ENCODE peak calls at places on chromosomes 13 and 19, in eight cellular contexts. One of them, this sample, is unnamed.

GRCh38 chr19:2282862-2283237 is 875 bp upstream of the PEAK3 start:
- DNase-seq in cardiac muscle cell: no peak
- DNase-seq in CD4-positive, alpha-beta T cell: no peak
- DNase-seq in left ventricle myocardium inferior: no peak
- DNase-seq in AG04450: no peak
- DNase-seq in colonic mucosa: no peak
- DNase-seq in BE2C: no peak
- DNase-seq in mammary epithelial cell: no peak
- DNase-seq in this sample: no peak

GRCh38 chr13:30526612-30527217 is 61.0 kb upstream of the HMGB1 start:
- DNase-seq in cardiac muscle cell: peak; percentile 41
- DNase-seq in CD4-positive, alpha-beta T cell: no peak
- DNase-seq in left ventricle myocardium inferior: peak; percentile 18
- DNase-seq in AG04450: no peak
- DNase-seq in colonic mucosa: no peak
- DNase-seq in BE2C: peak; percentile 29
- DNase-seq in mammary epithelial cell: no peak
- DNase-seq in this sample: no peak

GRCh38 chr13:110575322-110576069 is 14.0 kb upstream of the RAB20 start:
- DNase-seq in cardiac muscle cell: peak; percentile 33
- DNase-seq in CD4-positive, alpha-beta T cell: no peak
- DNase-seq in left ventricle myocardium inferior: peak; percentile 26
- DNase-seq in AG04450: no peak
- DNase-seq in colonic mucosa: no peak
- DNase-seq in BE2C: no peak
- DNase-seq in mammary epithelial cell: no peak
- DNase-seq in this sample: no peak

GRCh38 chr19:8662263-8662662 is 31.8 kb downstream of the NFILZ start:
- DNase-seq in cardiac muscle cell: no peak
- DNase-seq in CD4-positive, alpha-beta T cell: no peak
- DNase-seq in left ventricle myocardium inferior: no peak
- DNase-seq in AG04450: no peak
- DNase-seq in colonic mucosa: no peak
- DNase-seq in BE2C: no peak
- DNase-seq in mammary epithelial cell: no peak
- DNase-seq in this sample: no peak

GRCh38 chr19:35425682-35426081 is 22.4 kb upstream of the FFAR2 start:
- DNase-seq in cardiac muscle cell: no peak
- DNase-seq in CD4-positive, alpha-beta T cell: no peak
- DNase-seq in left ventricle myocardium inferior: no peak
- DNase-seq in AG04450: no peak
- DNase-seq in colonic mucosa: no peak
- DNase-seq in BE2C: no peak
- DNase-seq in mammary epithelial cell: no peak
- DNase-seq in this sample: no peak

GRCh38 chr13:33228645-33229445 is 56.7 kb downstream of the STARD13 start:
- DNase-seq in cardiac muscle cell: peak; percentile 67
- DNase-seq in CD4-positive, alpha-beta T cell: no peak
- DNase-seq in left ventricle myocardium inferior: no peak
- DNase-seq in AG04450: no peak
- DNase-seq in colonic mucosa: peak; percentile 38
- DNase-seq in BE2C: no peak
- DNase-seq in mammary epithelial cell: no peak
- DNase-seq in this sample: no peak

GRCh38 chr13:80251403-80251802 is 89.5 kb downstream of the SPRY2 start:
- DNase-seq in cardiac muscle cell: peak; percentile 60
- DNase-seq in CD4-positive, alpha-beta T cell: no peak
- DNase-seq in left ventricle myocardium inferior: no peak
- DNase-seq in AG04450: peak; percentile 4
- DNase-seq in colonic mucosa: no peak
- DNase-seq in BE2C: peak; percentile 37
- DNase-seq in mammary epithelial cell: peak; percentile 25
- DNase-seq in this sample: no peak

GRCh38 chr19:56547535-56547934 is 8.8 kb downstream of the ZFP28 start:
- DNase-seq in cardiac muscle cell: no peak
- DNase-seq in CD4-positive, alpha-beta T cell: no peak
- DNase-seq in left ventricle myocardium inferior: no peak
- DNase-seq in AG04450: no peak
- DNase-seq in colonic mucosa: no peak
- DNase-seq in BE2C: peak; percentile 22
- DNase-seq in mammary epithelial cell: no peak
- DNase-seq in this sample: no peak

GRCh38 chr19:53333071-53333465 is 481 bp upstream of the ZNF845 start:
- DNase-seq in cardiac muscle cell: no peak
- DNase-seq in CD4-positive, alpha-beta T cell: peak; percentile 4
- DNase-seq in left ventricle myocardium inferior: peak; percentile 38
- DNase-seq in AG04450: peak; percentile 4
- DNase-seq in colonic mucosa: no peak
- DNase-seq in BE2C: peak; percentile 32
- DNase-seq in mammary epithelial cell: no peak
- DNase-seq in this sample: no peak

GRCh38 chr13:114039471-114040141 is 65.7 kb upstream of the C13orf46 start:
- DNase-seq in cardiac muscle cell: no peak
- DNase-seq in CD4-positive, alpha-beta T cell: no peak
- DNase-seq in left ventricle myocardium inferior: no peak
- DNase-seq in AG04450: no peak
- DNase-seq in colonic mucosa: no peak
- DNase-seq in BE2C: no peak
- DNase-seq in mammary epithelial cell: no peak
- DNase-seq in this sample: no peak

GRCh38 chr13:107457686-107458085 is 757.6 kb downstream of the LIG4 start:
- DNase-seq in cardiac muscle cell: no peak
- DNase-seq in CD4-positive, alpha-beta T cell: no peak
- DNase-seq in left ventricle myocardium inferior: no peak
- DNase-seq in AG04450: no peak
- DNase-seq in colonic mucosa: no peak
- DNase-seq in BE2C: no peak
- DNase-seq in mammary epithelial cell: no peak
- DNase-seq in this sample: no peak

GRCh38 chr19:39212377-39212742 is 8.3 kb upstream of the SYCN start:
- DNase-seq in cardiac muscle cell: peak; percentile 18
- DNase-seq in CD4-positive, alpha-beta T cell: peak; percentile 49
- DNase-seq in left ventricle myocardium inferior: peak; percentile 24
- DNase-seq in AG04450: no peak
- DNase-seq in colonic mucosa: peak; percentile 43
- DNase-seq in BE2C: no peak
- DNase-seq in mammary epithelial cell: no peak
- DNase-seq in this sample: no peak

GRCh38 chr19:14058182-14059092 is 3.4 kb downstream of the PALM3 start:
- DNase-seq in cardiac muscle cell: no peak
- DNase-seq in CD4-positive, alpha-beta T cell: no peak
- DNase-seq in left ventricle myocardium inferior: no peak
- DNase-seq in AG04450: no peak
- DNase-seq in colonic mucosa: no peak
- DNase-seq in BE2C: no peak
- DNase-seq in mammary epithelial cell: no peak
- DNase-seq in this sample: no peak

GRCh38 chr19:53945441-53945840 is 17.3 kb upstream of the CACNG8 start:
- DNase-seq in cardiac muscle cell: peak; percentile 47
- DNase-seq in CD4-positive, alpha-beta T cell: no peak
- DNase-seq in left ventricle myocardium inferior: no peak
- DNase-seq in AG04450: no peak
- DNase-seq in colonic mucosa: no peak
- DNase-seq in BE2C: no peak
- DNase-seq in mammary epithelial cell: peak; percentile 5
- DNase-seq in this sample: no peak

GRCh38 chr19:46762245-46762890 is 16.1 kb upstream of the STRN4 start:
- DNase-seq in cardiac muscle cell: no peak
- DNase-seq in CD4-positive, alpha-beta T cell: no peak
- DNase-seq in left ventricle myocardium inferior: no peak
- DNase-seq in AG04450: no peak
- DNase-seq in colonic mucosa: no peak
- DNase-seq in BE2C: no peak
- DNase-seq in mammary epithelial cell: peak; percentile 87
- DNase-seq in this sample: no peak

GRCh38 chr13:32031025-32031814 is at the start of gene FRY:
- DNase-seq in cardiac muscle cell: peak; percentile 64
- DNase-seq in CD4-positive, alpha-beta T cell: peak; percentile 40
- DNase-seq in left ventricle myocardium inferior: peak; percentile 70
- DNase-seq in AG04450: no peak
- DNase-seq in colonic mucosa: peak; percentile 58
- DNase-seq in BE2C: peak; percentile 80
- DNase-seq in mammary epithelial cell: peak; percentile 70
- DNase-seq in this sample: no peak

GRCh38 chr19:28331596-28331995 is 881.4 kb downstream of the UQCRFS1 start:
- DNase-seq in cardiac muscle cell: no peak
- DNase-seq in CD4-positive, alpha-beta T cell: no peak
- DNase-seq in left ventricle myocardium inferior: no peak
- DNase-seq in AG04450: no peak
- DNase-seq in colonic mucosa: no peak
- DNase-seq in BE2C: no peak
- DNase-seq in mammary epithelial cell: no peak
- DNase-seq in this sample: no peak

GRCh38 chr19:35216026-35216832 is 12.3 kb downstream of the FAM187B start:
- DNase-seq in cardiac muscle cell: no peak
- DNase-seq in CD4-positive, alpha-beta T cell: no peak
- DNase-seq in left ventricle myocardium inferior: no peak
- DNase-seq in AG04450: no peak
- DNase-seq in colonic mucosa: no peak
- DNase-seq in BE2C: no peak
- DNase-seq in mammary epithelial cell: peak; percentile 61
- DNase-seq in this sample: no peak

GRCh38 chr13:55652657-55653056 is 1488.1 kb upstream of the PRR20A start:
- DNase-seq in cardiac muscle cell: no peak
- DNase-seq in CD4-positive, alpha-beta T cell: no peak
- DNase-seq in left ventricle myocardium inferior: no peak
- DNase-seq in AG04450: no peak
- DNase-seq in colonic mucosa: no peak
- DNase-seq in BE2C: no peak
- DNase-seq in mammary epithelial cell: no peak
- DNase-seq in this sample: no peak
- H3K27me3 ChIP-seq in cardiac muscle cell: no peaks in the 10 kb centered on the region
- H3K27me3 ChIP-seq in CD4-positive, alpha-beta T cell: no peaks in the 10 kb centered on the region
- H3K27me3 ChIP-seq in left ventricle myocardium inferior: no peaks in the 10 kb centered on the region
- H3K27me3 ChIP-seq in AG04450: no peaks in the 10 kb centered on the region
- H3K27me3 ChIP-seq in colonic mucosa: no peaks in the 10 kb centered on the region
- H3K27me3 ChIP-seq in BE2C: no peaks in the 10 kb centered on the region
- H3K27me3 ChIP-seq in mammary epithelial cell: no peaks in the 10 kb centered on the region
- H3K27me3 ChIP-seq in this sample: no peaks in the 10 kb centered on the region

GRCh38 chr19:4682417-4683200 is 12.5 kb upstream of the MYDGF start:
- DNase-seq in cardiac muscle cell: no peak
- DNase-seq in CD4-positive, alpha-beta T cell: no peak
- DNase-seq in left ventricle myocardium inferior: no peak
- DNase-seq in AG04450: no peak
- DNase-seq in colonic mucosa: no peak
- DNase-seq in BE2C: no peak
- DNase-seq in mammary epithelial cell: no peak
- DNase-seq in this sample: no peak
- TF ChIP-seq CTCF in cardiac muscle cell: no peak
- TF ChIP-seq CTCF in CD4-positive, alpha-beta T cell: no peak
- TF ChIP-seq CTCF in left ventricle myocardium inferior: no peak
- TF ChIP-seq CTCF in AG04450: no peak
- TF ChIP-seq CTCF in colonic mucosa: no peak
- TF ChIP-seq CTCF in BE2C: no peak
- TF ChIP-seq CTCF in mammary epithelial cell: no peak
- TF ChIP-seq CTCF in this sample: no peak

DNA sequence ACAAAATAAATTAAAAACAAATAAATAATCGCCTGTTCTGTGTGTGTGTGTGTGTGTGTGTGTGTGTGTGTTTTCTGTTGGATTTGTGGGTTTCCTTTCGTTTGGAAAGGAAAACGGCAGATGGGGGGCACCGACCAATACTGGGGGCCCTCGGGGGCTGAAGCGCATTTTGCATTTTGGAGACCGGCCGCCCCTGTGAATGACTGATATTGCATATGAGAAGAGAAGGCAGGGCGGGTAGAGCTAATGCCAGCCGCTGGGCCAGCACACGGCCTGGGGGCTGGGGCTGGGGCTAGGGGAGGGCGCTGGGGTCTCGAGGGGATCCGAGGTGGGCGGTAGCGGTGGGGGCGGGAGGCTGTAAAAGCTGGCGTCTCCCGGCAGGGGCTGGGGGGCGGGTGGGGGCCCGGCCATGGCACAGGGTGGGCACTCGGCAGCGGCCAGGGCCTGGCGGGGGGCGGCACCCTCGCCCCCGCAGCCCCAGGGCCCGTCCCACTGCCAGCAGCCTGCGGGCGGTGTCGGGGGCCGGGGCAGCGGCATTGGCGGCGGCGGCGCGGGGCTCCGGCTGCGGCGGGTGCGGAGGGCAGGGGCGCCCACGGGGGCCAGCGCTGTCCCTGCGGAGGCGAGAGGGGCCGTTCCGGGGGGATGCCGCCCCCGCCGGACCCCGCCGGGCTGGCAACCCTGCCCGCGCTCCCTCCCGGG is 11.2 kb downstream of the ANO8 start:
- DNase-seq in cardiac muscle cell: no peak
- DNase-seq in CD4-positive, alpha-beta T cell: no peak
- DNase-seq in left ventricle myocardium inferior: no peak
- DNase-seq in AG04450: no peak
- DNase-seq in colonic mucosa: no peak
- DNase-seq in BE2C: no peak
- DNase-seq in mammary epithelial cell: no peak
- DNase-seq in this sample: no peak
- H3K27me3 ChIP-seq in cardiac muscle cell: no peaks in the 10 kb centered on the region
- H3K27me3 ChIP-seq in CD4-positive, alpha-beta T cell: no peaks in the 10 kb centered on the region
- H3K27me3 ChIP-seq in left ventricle myocardium inferior: no peaks in the 10 kb centered on the region
- H3K27me3 ChIP-seq in AG04450: no peaks in the 10 kb centered on the region
- H3K27me3 ChIP-seq in colonic mucosa: no peaks in the 10 kb centered on the region
- H3K27me3 ChIP-seq in BE2C: no peaks in the 10 kb centered on the region
- H3K27me3 ChIP-seq in mammary epithelial cell: no peaks in the 10 kb centered on the region
- H3K27me3 ChIP-seq in this sample: no peaks in the 10 kb centered on the region

GRCh38 chr19:588758-589692 is 656 bp upstream of the HCN2 start:
- DNase-seq in cardiac muscle cell: no peak
- DNase-seq in CD4-positive, alpha-beta T cell: no peak
- DNase-seq in left ventricle myocardium inferior: no peak
- DNase-seq in AG04450: no peak
- DNase-seq in colonic mucosa: no peak
- DNase-seq in BE2C: peak; percentile 46
- DNase-seq in mammary epithelial cell: no peak
- DNase-seq in this sample: no peak
- TF ChIP-seq CTCF in cardiac muscle cell: no peak
- TF ChIP-seq CTCF in CD4-positive, alpha-beta T cell: no peak
- TF ChIP-seq CTCF in left ventricle myocardium inferior: no peak
- TF ChIP-seq CTCF in AG04450: no peak
- TF ChIP-seq CTCF in colonic mucosa: no peak
- TF ChIP-seq CTCF in BE2C: peak; percentile 7
- TF ChIP-seq CTCF in mammary epithelial cell: no peak
- TF ChIP-seq CTCF in this sample: no peak

GRCh38 chr19:50602496-50602895 is 34.3 kb upstream of the LRRC4B start:
- DNase-seq in cardiac muscle cell: no peak
- DNase-seq in CD4-positive, alpha-beta T cell: no peak
- DNase-seq in left ventricle myocardium inferior: no peak
- DNase-seq in AG04450: no peak
- DNase-seq in colonic mucosa: no peak
- DNase-seq in BE2C: no peak
- DNase-seq in mammary epithelial cell: no peak
- DNase-seq in this sample: no peak
- H3K27me3 ChIP-seq in cardiac muscle cell: peaks cover 13% of the 10 kb centered on the region
- H3K27me3 ChIP-seq in CD4-positive, alpha-beta T cell: peaks cover 30% of the 10 kb centered on the region
- H3K27me3 ChIP-seq in left ventricle myocardium inferior: peaks cover 86% of the 10 kb centered on the region
- H3K27me3 ChIP-seq in AG04450: peaks cover 4% of the 10 kb centered on the region
- H3K27me3 ChIP-seq in colonic mucosa: no peaks in the 10 kb centered on the region
- H3K27me3 ChIP-seq in BE2C: peaks cover 54% of the 10 kb centered on the region
- H3K27me3 ChIP-seq in mammary epithelial cell: no peaks in the 10 kb centered on the region
- H3K27me3 ChIP-seq in this sample: no peaks in the 10 kb centered on the region

This sample was measured in esophagus squamous epithelium.